ENCODE peak calls at places on chromosomes 6 and 20, in eight cellular contexts. B, V, W, Y, K, I, D and O are unnamed samples.

GRCh38 chr6:80214436-80215022 is 108.1 kb downstream of the BCKDHB start:
- DNase-seq in B (peak), V (peak), W (peak), I (peak), Y (peak), D (peak), K (peak), O (peak)

GRCh38 chr20:46739441-46740213 is 30.2 kb downstream of the SLC2A10 start:
- DNase-seq in Y (peak), I (no peak), B (no peak), V (peak), D (no peak), K (peak), W (no peak), O (no peak)

GRCh38 chr6:64357430-64357829 is 721.8 kb downstream of the PHF3 start:
- DNase-seq in I (no peak), B (no peak), W (no peak), Y (no peak), K (no peak), D (no peak), V (no peak), O (no peak)

GRCh38 chr20:17498181-17498580 is 33.0 kb downstream of the BFSP1 start:
- DNase-seq in V (no peak), B (no peak), Y (no peak), D (no peak), I (no peak), K (peak), W (no peak), O (no peak)

GRCh38 chr20:32018269-32019155 is 8.3 kb downstream of the CCM2L start:
- DNase-seq in W (peak), B (peak), V (peak), K (peak), I (peak), Y (peak), D (peak), O (peak)

GRCh38 chr20:4472906-4473305 is 248.8 kb upstream of the PRND start:
- DNase-seq in D (no peak), W (no peak), K (peak), Y (no peak), B (no peak), V (no peak), I (no peak), O (no peak)

GRCh38 chr6:147530132-147531060 is 21.9 kb downstream of the SAMD5 start:
- DNase-seq in B (no peak), K (peak), Y (no peak), D (no peak), W (peak), V (no peak), I (peak), O (peak)

GRCh38 chr6:73180718-73181619 is 44.3 kb downstream of the KHDC1L start:
- DNase-seq in Y (peak), B (peak), I (peak), D (peak), V (peak), K (peak), W (peak), O (peak)

GRCh38 chr6:2225422-2226392 is 19.7 kb downstream of the GMDS start:
- DNase-seq in Y (peak), D (no peak), B (no peak), W (no peak), I (no peak), V (no peak), K (peak), O (no peak)

GRCh38 chr20:50308513-50309279 is 118.1 kb downstream of the CEBPB start:
- DNase-seq in K (peak), V (peak), W (peak), D (peak), Y (peak), I (peak), B (peak), O (no peak)

GRCh38 chr20:21575167-21575566 is 61.3 kb upstream of the NKX2-2 start:
- DNase-seq in W (no peak), D (no peak), B (no peak), V (no peak), Y (no peak), K (no peak), I (no peak), O (no peak)
- TF ChIP-seq EZH2phosphoT487 in W (no peak), D (no peak), B (no peak), V (no peak), Y (no peak), K (no peak), I (no peak), O (no peak)

GRCh38 chr6:133952815-133953633 is at the start of gene TBPL1:
- DNase-seq in K (peak), Y (peak), V (peak), W (peak), B (peak), D (peak), I (peak), O (peak)

GRCh38 chr6:133951227-133951626 is 1.8 kb upstream of the TBPL1 start:
- DNase-seq in W (no peak), D (no peak), K (no peak), I (no peak), V (no peak), Y (no peak), B (no peak), O (no peak)

GRCh38 chr6:133955136-133955576 is 2.1 kb downstream of the TBPL1 start:
- DNase-seq in B (no peak), W (no peak), I (no peak), V (no peak), K (no peak), D (peak), Y (no peak), O (no peak)

GRCh38 chr6:133953634-133954415 is 801 bp downstream of the TBPL1 start:
- DNase-seq in I (peak), V (no peak), D (peak), Y (peak), B (peak), W (peak), K (no peak), O (peak)

GRCh38 chr6:133951881-133952814 is 876 bp upstream of the TBPL1 start:
- DNase-seq in B (peak), K (peak), Y (peak), D (peak), V (peak), I (peak), W (peak), O (peak)
- TF ChIP-seq CTCF in B (peak), K (peak), Y (peak), D (peak), V (no peak), I (peak), W (peak), O (peak)

GRCh38 chr6:49634080-49634810 is 2.4 kb downstream of the RHAG start:
- DNase-seq in I (no peak), B (no peak), D (no peak), Y (no peak), W (no peak), K (peak), V (no peak), O (no peak)
- TF ChIP-seq EZH2phosphoT487 in I (no peak), B (no peak), D (no peak), Y (no peak), W (no peak), K (no peak), V (no peak), O (no peak)

GRCh38 chr20:10307359-10307735 is 88.7 kb downstream of the SNAP25 start:
- DNase-seq in V (no peak), D (no peak), Y (no peak), B (no peak), W (no peak), K (no peak), I (no peak), O (no peak)
- TF ChIP-seq CTCF in V (no peak), D (no peak), Y (no peak), B (no peak), W (no peak), K (no peak), I (no peak), O (no peak)